ENCODE peak calls at places on chromosomes 1 and 21, in ten cellular contexts. Q is body of pancreas, R is heart left ventricle, G is sigmoid colon, I is spleen, N is breast epithelium, F is IMR-90, S is suprapubic skin, L is prostate gland, U is esophagus muscularis mucosa. T is an unnamed sample.

GRCh38 chr1:82377201-82377884 is 576.6 kb downstream of the ADGRL2 start:
- DNase-seq in Q (no peak), R (no peak), G (no peak), I (no peak), N (no peak), F (no peak), S (no peak), L (no peak), U (no peak), T (no peak)

GRCh38 chr1:96834986-96835385 is 113.4 kb downstream of the PTBP2 start:
- DNase-seq in Q (no peak), R (no peak), G (no peak), I (no peak), N (no peak), F (no peak), S (no peak), L (no peak), U (no peak), T (no peak)

GRCh38 chr1:166865931-166866330 is 10.1 kb downstream of the TADA1 start:
- DNase-seq in Q (no peak), R (no peak), G (no peak), I (no peak), N (no peak), F (peak; percentile 39), S (no peak), L (no peak), U (peak; percentile 55), T (no peak)

GRCh38 chr1:38589036-38589435 is 270.5 kb downstream of the RRAGC start:
- DNase-seq in Q (peak; percentile 55), R (no peak), G (peak; percentile 56), I (no peak), N (no peak), F (no peak), S (peak; percentile 57), L (no peak), U (no peak), T (no peak)

GRCh38 chr1:13922440-13922839 is 222.5 kb downstream of the PRDM2 start:
- DNase-seq in Q (no peak), R (no peak), G (no peak), I (no peak), N (no peak), F (no peak), S (no peak), L (no peak), U (peak; percentile 60), T (no peak)

GRCh38 chr21:46604329-46604974 is 430 bp downstream of the S100B start:
- DNase-seq in Q (no peak), R (no peak), G (no peak), I (no peak), N (no peak), F (no peak), S (no peak), L (no peak), U (no peak), T (no peak)

GRCh38 chr1:198465201-198466144 is 75.0 kb downstream of the ATP6V1G3 start:
- DNase-seq in Q (no peak), R (no peak), G (no peak), I (no peak), N (no peak), F (peak; percentile 70), S (no peak), L (no peak), U (no peak), T (no peak)

GRCh38 chr21:33849839-33850238 is 65.8 kb downstream of the ATP5PO start:
- DNase-seq in Q (no peak), R (no peak), G (no peak), I (no peak), N (no peak), F (no peak), S (no peak), L (no peak), U (no peak), T (no peak)

GRCh38 chr1:75423616-75424015 is 187.3 kb downstream of the SLC44A5 start:
- DNase-seq in Q (no peak), R (no peak), G (no peak), I (no peak), N (no peak), F (no peak), S (no peak), L (no peak), U (no peak), T (no peak)

GRCh38 chr21:39014751-39015150 is 168.5 kb downstream of the PSMG1 start:
- DNase-seq in Q (no peak), R (no peak), G (no peak), I (no peak), N (no peak), F (peak; percentile 99), S (no peak), L (no peak), U (no peak), T (no peak)

GRCh38 chr1:100896481-100896982 is 642 bp downstream of the SLC30A7 start:
- DNase-seq in Q (peak; percentile 23), R (no peak), G (peak; percentile 48), I (no peak), N (no peak), F (peak; percentile 65), S (no peak), L (peak; percentile 7), U (no peak), T (peak; percentile 45)

GRCh38 chr1:29324771-29325351 is 88.5 kb downstream of the PTPRU start:
- DNase-seq in Q (no peak), R (no peak), G (peak; percentile 55), I (no peak), N (no peak), F (no peak), S (no peak), L (no peak), U (no peak), T (no peak)

GRCh38 chr1:204503913-204504519 is 9.4 kb upstream of the PIK3C2B start:
- DNase-seq in Q (no peak), R (no peak), G (no peak), I (no peak), N (no peak), F (no peak), S (no peak), L (no peak), U (no peak), T (no peak)

DNA sequence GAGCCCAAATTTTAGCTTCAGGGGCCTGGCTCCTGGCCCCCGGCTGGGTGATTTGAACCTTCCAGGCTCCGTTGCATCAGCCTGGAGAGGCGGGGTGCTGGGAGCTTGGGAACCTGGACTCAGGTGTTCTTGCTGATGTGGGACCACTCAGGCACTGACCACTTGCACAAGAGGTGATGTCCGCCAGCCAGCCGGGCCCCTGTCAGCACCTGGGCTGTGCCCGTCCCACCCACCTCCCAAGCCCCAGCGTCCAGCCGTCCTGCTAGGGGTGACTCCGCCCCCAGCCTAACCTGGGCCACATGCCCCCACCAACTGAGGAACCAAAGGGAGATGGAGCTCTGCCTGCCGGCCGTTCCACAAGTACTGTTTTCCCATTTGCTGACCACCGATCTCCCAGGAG is 47.4 kb upstream of the ARHGEF16 start:
- DNase-seq in Q (no peak), R (no peak), G (no peak), I (no peak), N (no peak), F (no peak), S (no peak), L (no peak), U (no peak), T (no peak)
- H3K27me3 ChIP-seq in Q (no peaks in the 10 kb centered on the region), R (no peaks in the 10 kb centered on the region), G (peaks cover 63% of the 10 kb centered on the region), I (no peaks in the 10 kb centered on the region), N (peaks cover 72% of the 10 kb centered on the region), F (no peaks in the 10 kb centered on the region), S (peaks cover 64% of the 10 kb centered on the region), L (peaks cover 26% of the 10 kb centered on the region), U (no peaks in the 10 kb centered on the region), T (no peaks in the 10 kb centered on the region)

DNA sequence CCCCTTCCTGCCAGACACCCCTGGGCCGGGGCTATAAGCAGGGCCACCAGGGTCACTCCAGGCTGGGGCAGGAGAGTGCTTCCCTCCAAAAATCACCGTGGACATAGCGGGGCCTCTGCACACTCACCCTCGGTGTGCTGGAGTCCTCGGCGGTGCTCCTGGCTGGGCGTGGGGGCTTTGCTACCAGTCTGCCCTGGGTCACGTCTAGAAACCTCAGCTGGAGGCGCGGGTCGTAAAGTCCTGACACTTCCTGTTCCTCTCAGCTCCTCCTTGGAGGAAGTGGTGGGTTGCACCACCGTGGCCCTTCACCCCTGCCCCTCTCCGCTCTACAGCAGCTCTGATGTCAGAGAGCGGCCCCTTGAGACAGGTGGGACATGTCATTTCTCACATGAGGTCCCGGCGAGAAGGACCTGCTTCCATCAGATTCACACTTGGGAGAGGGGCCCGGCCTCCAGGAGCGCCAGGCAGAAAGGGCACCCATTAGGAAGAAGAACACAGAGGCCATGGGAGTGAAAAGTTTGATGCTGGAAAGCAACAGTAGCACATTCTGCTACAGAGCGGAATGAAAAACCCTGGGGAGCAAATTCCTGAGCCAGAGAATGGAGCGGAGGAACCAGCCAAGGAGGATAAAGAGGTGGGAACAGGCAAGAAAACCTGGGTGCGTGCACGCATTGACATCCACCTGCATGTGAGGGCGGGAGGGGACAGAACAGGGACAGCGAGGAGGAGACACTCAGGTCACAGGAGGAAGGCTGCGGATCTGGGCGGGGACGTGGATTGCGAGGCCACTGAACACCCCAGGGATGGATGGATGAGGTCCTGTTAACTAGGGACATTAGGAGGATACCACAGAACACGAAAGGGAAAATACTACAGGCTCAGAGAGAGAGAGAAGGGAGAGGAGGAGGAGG is at the start of gene ITGB2:
- DNase-seq in Q (no peak), R (peak; percentile 88), G (no peak), I (peak; percentile 97), N (no peak), F (no peak), S (no peak), L (no peak), U (no peak), T (peak; percentile 86)
- TF ChIP-seq POLR2A in Q (peak; percentile 26), R (no peak), G (no peak), I (no peak), N (no peak), F (no peak), S (no peak), L (no peak), U (no peak), T (no peak)

DNA sequence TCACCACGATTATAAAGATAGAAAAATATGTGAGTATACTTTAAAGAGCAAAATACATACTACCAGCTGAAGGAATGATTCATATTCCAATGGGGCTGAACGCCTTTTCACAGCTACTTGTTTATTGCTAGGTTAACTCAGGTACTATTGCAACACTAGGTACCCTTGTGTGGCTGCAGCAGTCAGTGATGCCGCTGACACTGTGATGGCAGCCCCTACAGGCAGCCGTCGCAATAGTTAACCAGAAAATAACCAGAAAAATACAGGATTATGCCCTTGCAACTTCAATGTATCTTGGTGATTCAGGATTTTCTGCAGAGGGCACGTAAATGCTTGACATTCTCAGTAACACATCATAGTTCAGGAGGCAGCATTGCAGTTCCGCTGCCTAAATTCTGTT is 1.6 kb upstream of the MARK1 start:
- DNase-seq in Q (no peak), R (no peak), G (no peak), I (no peak), N (no peak), F (no peak), S (no peak), L (no peak), U (no peak), T (no peak)
- H3K27me3 ChIP-seq in Q (no peaks in the 10 kb centered on the region), R (no peaks in the 10 kb centered on the region), G (no peaks in the 10 kb centered on the region), I (peaks cover 35% of the 10 kb centered on the region), N (no peaks in the 10 kb centered on the region), F (peaks cover 37% of the 10 kb centered on the region), S (no peaks in the 10 kb centered on the region), L (no peaks in the 10 kb centered on the region), U (no peaks in the 10 kb centered on the region), T (no peaks in the 10 kb centered on the region)

DNA sequence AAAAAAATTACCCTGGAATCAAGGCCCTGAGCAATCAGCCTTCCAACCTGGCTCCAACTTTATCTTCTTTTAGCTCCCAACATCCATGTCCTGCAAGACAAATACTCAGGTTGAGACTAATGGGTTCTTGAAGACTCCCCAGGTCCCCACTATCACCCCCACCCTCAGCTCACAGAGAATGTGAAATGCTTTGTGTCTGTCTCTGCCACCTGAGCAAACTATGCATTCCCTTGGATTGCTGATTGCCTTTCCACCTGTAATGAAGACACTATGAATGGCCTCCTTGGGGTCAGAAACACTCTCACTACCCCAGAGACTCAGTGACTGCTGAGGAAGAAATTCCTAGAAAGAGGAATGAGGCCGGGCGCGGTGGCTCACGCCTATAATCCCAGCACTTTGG is 121.2 kb upstream of the GALNT2 start:
- DNase-seq in Q (no peak), R (no peak), G (no peak), I (no peak), N (no peak), F (no peak), S (no peak), L (no peak), U (peak; percentile 64), T (no peak)
- TF ChIP-seq POLR2A in Q (no peak), R (no peak), G (no peak), I (no peak), N (no peak), F (no peak), S (no peak), L (no peak), U (no peak), T (no peak)